ENCODE peak calls at places on chromosomes 16 and 17, in eight cellular contexts. L is AG20443; P is T-cell; A is ACHN; Y is T-helper 2 cell treated with Interferon-gamma antibody and Interleukin-4, amounts not matched to agents 5 μg/mL and 100 μg/mL, for 36 hours; M is NCI-H1092 treated with DMSO at 0.1 percent for 48 hours; I is neural crest cell; G is mesendoderm. K is an unnamed sample.

GRCh38 chr17:77824780-77825280 is 133.7 kb upstream of the TNRC6C start:
- DNase-seq in G (no peak), A (no peak), I (no peak), L (no peak), P (no peak), M (no peak), Y (no peak), K (no peak)

GRCh38 chr17:60757437-60757836 is 79.8 kb downstream of the BCAS3 start:
- DNase-seq in A (no peak), Y (no peak), P (no peak), I (no peak), M (no peak), L (no peak), G (no peak), K (no peak)

GRCh38 chr17:59357929-59358328 is 26.5 kb downstream of the YPEL2 start:
- DNase-seq in I (no peak), M (no peak), G (no peak), Y (no peak), L (peak; percentile 70), P (no peak), A (no peak), K (peak; percentile 83)

GRCh38 chr17:75695830-75696271 is 25.4 kb upstream of the ITGB4 start:
- DNase-seq in L (no peak), A (no peak), P (no peak), Y (no peak), G (no peak), M (no peak), I (no peak), K (no peak)

GRCh38 chr17:78844301-78845005 is 3.8 kb upstream of the USP36 start:
- DNase-seq in G (no peak), P (no peak), A (no peak), I (no peak), Y (no peak), L (no peak), M (no peak), K (peak; percentile 50)

GRCh38 chr16:89915303-89916232 is 3.1 kb upstream of the MC1R start:
- DNase-seq in G (no peak), I (no peak), A (no peak), P (no peak), M (no peak), Y (no peak), L (no peak), K (no peak)

GRCh38 chr17:47253541-47254402 is at the start of gene ITGB3:
- DNase-seq in Y (peak; percentile 58), G (peak; percentile 82), L (peak; percentile 83), I (peak; percentile 66), P (peak; percentile 52), M (peak; percentile 62), A (peak; percentile 86), K (peak; percentile 84)

GRCh38 chr17:18920911-18921441 is 31.0 kb upstream of the SLC5A10 start:
- DNase-seq in I (no peak), G (no peak), A (peak; percentile 13), M (no peak), P (peak; percentile 8), L (no peak), Y (no peak), K (peak; percentile 59)

GRCh38 chr17:66466933-66467367 is 164.5 kb downstream of the PRKCA start:
- DNase-seq in I (no peak), M (no peak), A (peak; percentile 100), Y (peak; percentile 81), P (no peak), G (peak; percentile 88), L (peak; percentile 91), K (peak; percentile 98)

GRCh38 chr16:477287-477686 is 50.2 kb upstream of the CAPN15 start:
- DNase-seq in A (peak; percentile 50), I (no peak), Y (no peak), M (no peak), L (no peak), G (no peak), P (no peak), K (peak; percentile 90)

GRCh38 chr17:50560931-50561750 is 626 bp downstream of the CACNA1G start:
- DNase-seq in M (peak; percentile 5), G (no peak), L (no peak), I (no peak), Y (no peak), P (no peak), A (no peak), K (no peak)

GRCh38 chr17:54544239-54544638 is 356.4 kb upstream of the TOM1L1 start:
- DNase-seq in I (no peak), P (no peak), M (no peak), G (peak; percentile 78), Y (no peak), A (no peak), L (no peak), K (no peak)

GRCh38 chr17:8016632-8017424 is 14.4 kb downstream of the GUCY2D start:
- DNase-seq in M (peak; percentile 2), L (no peak), I (peak; percentile 62), G (peak; percentile 83), P (peak; percentile 29), A (peak; percentile 65), Y (peak; percentile 54), K (peak; percentile 56)

GRCh38 chr16:72442381-72443158 is 270.6 kb upstream of the PMFBP1 start:
- DNase-seq in A (no peak), G (no peak), I (no peak), Y (no peak), M (no peak), P (no peak), L (no peak), K (no peak)

GRCh38 chr16:14454391-14454790 is 175.7 kb downstream of the PARN start:
- DNase-seq in L (no peak), P (no peak), G (no peak), A (no peak), M (no peak), I (no peak), Y (no peak), K (no peak)

GRCh38 chr17:17170346-17170976 is 35.7 kb downstream of the PLD6 start:
- DNase-seq in A (no peak), Y (no peak), P (no peak), G (no peak), M (no peak), I (no peak), L (peak; percentile 60), K (no peak)

GRCh38 chr17:19390951-19391350 is 4.0 kb upstream of the MFAP4 start:
- DNase-seq in Y (no peak), M (no peak), P (no peak), G (no peak), L (no peak), I (no peak), A (no peak), K (no peak)

GRCh38 chr17:17555906-17556305 is 35.6 kb downstream of the PEMT start:
- DNase-seq in A (no peak), G (no peak), Y (no peak), I (no peak), L (no peak), M (no peak), P (no peak), K (no peak)

GRCh38 chr16:23082161-23082788 is 67.0 kb downstream of the USP31 start:
- DNase-seq in A (no peak), M (peak; percentile 31), I (no peak), L (no peak), P (no peak), Y (no peak), G (no peak), K (no peak)

GRCh38 chr16:54351171-54351570 is 64.6 kb upstream of the IRX3 start:
- DNase-seq in M (no peak), P (no peak), L (no peak), G (no peak), A (no peak), Y (no peak), I (no peak), K (peak; percentile 52)

GRCh38 chr16:67666538-67667433 is at the start of the genes C16orf86 and ENKD1:
- DNase-seq in G (peak; percentile 91), A (peak; percentile 82), L (peak; percentile 92), Y (peak; percentile 73), I (peak; percentile 81), P (peak; percentile 80), M (peak; percentile 75), K (peak; percentile 81)

GRCh38 chr16:74623214-74623842 is 16.4 kb upstream of the GLG1 start:
- DNase-seq in P (no peak), L (peak; percentile 58), G (peak; percentile 55), I (no peak), A (peak; percentile 75), M (peak; percentile 30), Y (no peak), K (peak; percentile 63)

GRCh38 chr17:77887464-77888241 is 70.8 kb upstream of the TNRC6C start:
- DNase-seq in Y (peak; percentile 49), A (peak; percentile 48), I (no peak), M (peak; percentile 44), P (peak; percentile 90), G (peak; percentile 29), L (peak; percentile 86), K (peak; percentile 45)

GRCh38 chr17:4535667-4536258 is 19.4 kb downstream of the MYBBP1A start:
- DNase-seq in P (no peak), L (no peak), G (peak; percentile 25), I (no peak), M (no peak), A (no peak), Y (no peak), K (no peak)

GRCh38 chr16:71351558-71351901 is 7.0 kb upstream of the CALB2 start:
- DNase-seq in P (no peak), M (no peak), A (no peak), G (peak; percentile 66), I (no peak), L (no peak), Y (no peak), K (no peak)